ENCODE peak calls at places on chromosomes 13 and 19, in four cellular contexts. X, C, Y and L are unnamed samples.

GRCh38 chr13:26831336-26831908 is 70.8 kb upstream of the GPR12 start:
- DNase-seq in X (no peak), C (no peak), Y (no peak), L (no peak)

GRCh38 chr13:112965103-112965502 is 3.9 kb upstream of the MCF2L start:
- DNase-seq in X (peak), C (no peak), Y (no peak), L (no peak)

GRCh38 chr19:1465191-1466016 is 13.6 kb downstream of the C19orf25 start:
- DNase-seq in X (no peak), C (peak), Y (no peak), L (no peak)

GRCh38 chr19:14795078-14795721 is 16.8 kb upstream of the ADGRE2 start:
- DNase-seq in X (no peak), C (no peak), Y (no peak), L (no peak)

GRCh38 chr13:76886292-76887061 is at the start of gene KCTD12:
- DNase-seq in X (peak), C (peak), Y (no peak), L (no peak)

GRCh38 chr19:38250821-38251563 is 5.2 kb downstream of the PPP1R14A start:
- DNase-seq in X (peak), C (peak), Y (no peak), L (no peak)

GRCh38 chr13:73138967-73139491 is 80.2 kb downstream of the KLF5 start:
- DNase-seq in X (no peak), C (peak), Y (no peak), L (no peak)

GRCh38 chr19:14450168-14450874 is 17.2 kb downstream of the PKN1 start:
- DNase-seq in X (no peak), C (peak), Y (no peak), L (peak)

GRCh38 chr13:114043421-114044053 is 69.7 kb upstream of the C13orf46 start:
- DNase-seq in X (peak), C (peak), Y (no peak), L (peak)

GRCh38 chr13:100124265-100124664 is 35.4 kb downstream of the PCCA start:
- DNase-seq in X (no peak), C (no peak), Y (no peak), L (no peak)

GRCh38 chr19:35249146-35249847 is 495 bp downstream of the LSR start:
- DNase-seq in X (no peak), C (no peak), Y (no peak), L (no peak)

GRCh38 chr13:49820591-49821215 is 28.2 kb upstream of the KPNA3 start:
- DNase-seq in X (no peak), C (no peak), Y (no peak), L (no peak)

GRCh38 chr19:51368366-51369282 is at the start of gene CLDND2:
- DNase-seq in X (no peak), C (no peak), Y (no peak), L (no peak)

GRCh38 chr13:60727140-60727539 is 330.1 kb downstream of the TDRD3 start:
- DNase-seq in X (no peak), C (no peak), Y (no peak), L (no peak)

GRCh38 chr13:98827449-98827848 is 75.0 kb upstream of the SLC15A1 start:
- DNase-seq in X (no peak), C (peak), Y (no peak), L (no peak)

GRCh38 chr13:83613524-83613923 is 268.8 kb downstream of the SLITRK1 start:
- DNase-seq in X (no peak), C (no peak), Y (no peak), L (no peak)

DNA sequence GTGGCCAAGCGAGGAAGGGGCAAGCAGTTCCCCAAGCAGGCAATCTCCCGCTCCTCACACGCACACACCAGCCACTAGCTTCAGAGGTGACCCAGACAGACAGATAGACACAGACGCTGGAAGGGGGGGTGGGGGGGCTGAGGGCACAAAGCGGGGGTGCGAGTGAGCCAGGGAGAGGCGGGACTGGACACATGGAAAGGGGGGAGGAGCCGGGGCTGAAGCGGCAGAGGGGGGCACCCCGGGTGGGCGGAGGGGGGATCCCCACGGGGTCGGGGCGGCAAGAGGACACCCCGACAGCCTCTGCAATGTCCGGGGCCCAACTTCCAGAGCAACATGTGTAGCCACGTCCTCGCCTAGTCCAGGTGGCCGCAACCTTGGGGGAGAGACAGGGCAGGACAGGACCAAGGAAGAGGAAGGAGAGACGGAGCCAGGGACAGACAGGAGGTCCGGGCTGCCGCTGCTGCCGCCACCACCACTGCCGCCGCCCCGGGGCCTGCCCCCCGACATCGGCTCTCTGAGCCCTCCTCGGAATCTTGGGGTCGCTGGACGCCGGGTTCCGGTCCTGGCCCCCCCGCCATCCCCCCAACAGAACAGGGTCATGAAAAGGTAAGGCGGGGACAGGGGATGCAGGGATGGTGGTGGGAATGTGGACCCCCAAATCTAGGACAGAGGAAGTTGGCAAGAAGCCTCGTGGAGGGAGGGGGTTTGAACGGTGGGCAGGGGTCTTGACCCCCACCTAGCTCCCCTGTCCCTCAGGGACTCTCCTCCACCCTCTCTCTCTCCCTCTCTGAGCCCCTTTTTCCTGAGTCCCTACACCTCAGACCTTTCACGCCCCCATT is 1.1 kb downstream of the GRIN2D start:
- DNase-seq in X (no peak), C (peak), Y (no peak), L (no peak)
- H3K4me3 ChIP-seq in X (no peak), C (peak), Y (no peak), L (no peak)

GRCh38 chr13:39967199-39967959 is 311.9 kb downstream of the COG6 start:
- DNase-seq in X (no peak), C (no peak), Y (no peak), L (no peak)

GRCh38 chr13:39965309-39965708 is 309.8 kb downstream of the COG6 start:
- DNase-seq in X (no peak), C (no peak), Y (no peak), L (no peak)

GRCh38 chr13:39970177-39970846 is 314.9 kb downstream of the COG6 start:
- DNase-seq in X (no peak), C (no peak), Y (no peak), L (no peak)

GRCh38 chr13:39971526-39971925 is 316.1 kb downstream of the COG6 start:
- DNase-seq in X (no peak), C (no peak), Y (no peak), L (no peak)

DNA sequence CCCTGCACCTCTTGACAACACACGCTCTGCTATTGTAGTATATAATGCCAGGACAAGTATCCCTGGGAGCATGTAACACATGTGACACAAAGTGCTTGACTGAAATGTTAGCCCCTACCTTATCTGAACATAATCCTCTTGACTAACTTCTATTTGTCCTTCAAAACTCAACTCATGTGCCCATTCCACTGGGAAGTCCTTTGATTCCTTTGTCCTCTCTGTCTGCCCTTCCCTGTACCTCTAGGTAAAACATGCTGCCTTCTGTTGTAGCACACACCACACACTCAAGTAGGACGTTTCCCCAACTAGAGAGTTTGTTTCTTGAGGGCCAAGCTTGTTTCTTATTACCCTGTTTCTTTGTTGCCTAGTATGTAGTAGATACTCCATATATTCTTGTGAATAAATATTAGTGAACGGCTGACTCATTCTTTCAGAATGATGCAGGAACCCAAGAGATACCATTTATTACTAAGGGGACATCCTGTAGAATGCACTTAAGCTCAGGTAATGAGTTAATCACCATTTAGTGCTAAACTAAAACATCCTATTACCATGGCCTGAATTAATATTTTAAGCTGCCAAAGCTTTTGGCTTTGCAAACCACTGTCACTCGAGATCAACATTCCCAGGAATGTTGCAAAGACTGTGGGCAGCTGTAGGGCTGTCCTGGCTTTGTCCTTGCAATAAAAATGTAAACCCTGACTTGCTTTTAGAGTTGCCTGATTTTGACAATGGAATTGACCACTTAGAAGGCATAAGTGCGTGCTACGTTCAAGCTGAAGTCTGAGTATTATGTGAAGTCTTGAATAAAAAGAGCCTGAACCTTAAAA is 313.4 kb downstream of the COG6 start:
- DNase-seq in X (no peak), C (no peak), Y (no peak), L (no peak)
- TF ChIP-seq CTCF in X (no peak), C (no peak), Y (no peak), L (no peak)

DNA sequence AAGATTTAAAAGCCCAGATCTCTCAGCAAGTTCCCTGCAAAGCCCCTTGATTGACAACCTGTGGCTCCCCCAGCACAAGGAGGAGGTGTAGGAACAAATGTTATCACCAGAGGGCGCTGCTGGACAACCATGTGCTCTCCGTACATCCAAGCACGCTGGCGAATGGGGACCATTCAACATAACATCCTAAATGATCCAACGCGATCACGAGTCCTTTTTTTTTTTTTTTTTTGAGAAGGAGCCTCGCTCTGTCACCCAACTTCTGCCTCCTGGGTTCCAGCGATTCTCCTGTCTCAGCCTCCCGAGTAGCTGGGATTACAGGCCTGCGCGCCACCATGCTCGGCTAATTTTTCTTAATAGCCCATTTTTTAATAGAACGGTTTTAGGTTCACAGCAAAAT is 52.0 kb downstream of the NWD1 start:
- DNase-seq in X (peak), C (peak), Y (peak), L (peak)
- H3K4me3 ChIP-seq in X (no peak), C (no peak), Y (no peak), L (no peak)

DNA sequence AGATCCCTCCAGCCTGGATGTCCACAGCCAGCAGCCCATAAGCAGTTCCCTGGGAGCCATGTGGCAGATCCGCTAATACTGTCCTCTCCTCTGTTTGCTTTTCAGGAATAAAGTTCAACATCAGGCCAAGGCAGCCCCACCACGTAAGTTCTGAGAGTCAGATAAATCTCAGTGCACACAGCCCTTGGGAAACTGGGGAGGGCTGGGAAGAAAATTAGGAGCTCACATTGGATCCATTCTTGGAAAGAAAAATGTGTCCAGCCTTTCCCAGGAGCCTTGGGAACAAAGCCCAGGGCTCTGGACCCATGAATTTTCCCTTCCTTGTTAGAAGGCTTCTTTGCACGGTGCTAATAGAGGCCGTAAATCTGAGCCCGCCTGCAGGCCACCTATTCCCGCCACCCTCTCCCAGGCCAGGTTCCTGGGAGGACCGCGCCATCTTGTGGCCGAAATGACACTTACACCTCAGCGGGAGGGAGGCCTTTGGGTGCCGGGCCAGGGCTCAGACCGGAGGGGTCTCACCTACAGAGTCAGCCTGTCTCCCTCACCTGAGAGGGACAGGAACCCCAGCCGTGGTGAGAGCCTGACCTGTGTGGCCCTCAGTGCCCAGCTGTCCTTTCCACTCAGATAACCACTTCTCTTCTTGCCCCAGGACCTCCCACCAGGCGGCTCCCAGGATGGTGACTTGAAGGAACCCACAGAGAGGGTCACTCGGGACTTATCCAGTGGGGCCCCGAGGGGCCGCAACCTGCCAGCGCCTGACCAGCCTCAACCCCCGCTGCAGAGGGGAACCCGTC is 25.2 kb upstream of the KCTD15 start:
- DNase-seq in X (peak), C (peak), Y (no peak), L (peak)
- TF ChIP-seq CTCF in X (peak), C (peak), Y (peak), L (peak)

GRCh38 chr19:40620161-40620485 is 19.0 kb downstream of the LTBP4 start:
- DNase-seq in X (peak), C (no peak), Y (no peak), L (no peak)

GRCh38 chr19:40623403-40624239 is 22.5 kb downstream of the LTBP4 start:
- DNase-seq in X (peak), C (peak), Y (no peak), L (no peak)

GRCh38 chr19:40621966-40622772 is 21.0 kb downstream of the LTBP4 start:
- DNase-seq in X (peak), C (no peak), Y (no peak), L (no peak)

GRCh38 chr19:40621283-40621682 is 20.1 kb downstream of the LTBP4 start:
- DNase-seq in X (no peak), C (no peak), Y (no peak), L (no peak)

GRCh38 chr19:40622773-40623075 is 21.6 kb downstream of the LTBP4 start:
- DNase-seq in X (peak), C (no peak), Y (no peak), L (no peak)
- H3K4me3 ChIP-seq in X (no peak), C (no peak), Y (no peak), L (no peak)